ENCODE peak calls at places on chromosomes 7 and 10, in six cellular contexts. One of them, this sample, is unnamed.

GRCh38 chr7:36945612-36946400 is 221.5 kb upstream of the AOAH start:
- DNase-seq in hepatocyte: peak
- DNase-seq in activated naive CD8-positive, alpha-beta T cell treated with anti-CD3 and anti-CD28 coated beads for 36 hours: no peak
- DNase-seq in activated CD4-positive, alpha-beta T cell treated with anti-CD3 and anti-CD28 coated beads, Interleukin-2, amount 50 U/mL, for 1 hour: no peak
- DNase-seq in amniotic stem cell: no peak
- DNase-seq in AG08396: no peak
- DNase-seq in this sample: no peak

GRCh38 chr7:78066599-78066998 is 268.0 kb downstream of the PHTF2 start:
- DNase-seq in hepatocyte: no peak
- DNase-seq in activated naive CD8-positive, alpha-beta T cell treated with anti-CD3 and anti-CD28 coated beads for 36 hours: no peak
- DNase-seq in activated CD4-positive, alpha-beta T cell treated with anti-CD3 and anti-CD28 coated beads, Interleukin-2, amount 50 U/mL, for 1 hour: no peak
- DNase-seq in amniotic stem cell: no peak
- DNase-seq in AG08396: no peak
- DNase-seq in this sample: no peak

GRCh38 chr7:50690541-50691011 is 92.1 kb downstream of the GRB10 start:
- DNase-seq in hepatocyte: no peak
- DNase-seq in activated naive CD8-positive, alpha-beta T cell treated with anti-CD3 and anti-CD28 coated beads for 36 hours: no peak
- DNase-seq in activated CD4-positive, alpha-beta T cell treated with anti-CD3 and anti-CD28 coated beads, Interleukin-2, amount 50 U/mL, for 1 hour: no peak
- DNase-seq in amniotic stem cell: no peak
- DNase-seq in AG08396: no peak
- DNase-seq in this sample: no peak

GRCh38 chr7:38020134-38020533 is 99.7 kb downstream of the EPDR1 start:
- DNase-seq in hepatocyte: no peak
- DNase-seq in activated naive CD8-positive, alpha-beta T cell treated with anti-CD3 and anti-CD28 coated beads for 36 hours: no peak
- DNase-seq in activated CD4-positive, alpha-beta T cell treated with anti-CD3 and anti-CD28 coated beads, Interleukin-2, amount 50 U/mL, for 1 hour: no peak
- DNase-seq in amniotic stem cell: no peak
- DNase-seq in AG08396: peak
- DNase-seq in this sample: no peak

GRCh38 chr10:86004310-86004709 is 362.3 kb downstream of the GRID1 start:
- DNase-seq in hepatocyte: no peak
- DNase-seq in activated naive CD8-positive, alpha-beta T cell treated with anti-CD3 and anti-CD28 coated beads for 36 hours: no peak
- DNase-seq in activated CD4-positive, alpha-beta T cell treated with anti-CD3 and anti-CD28 coated beads, Interleukin-2, amount 50 U/mL, for 1 hour: no peak
- DNase-seq in amniotic stem cell: no peak
- DNase-seq in AG08396: no peak
- DNase-seq in this sample: no peak

GRCh38 chr10:104029528-104029875 is 56.2 kb downstream of the COL17A1 start:
- DNase-seq in hepatocyte: no peak
- DNase-seq in activated naive CD8-positive, alpha-beta T cell treated with anti-CD3 and anti-CD28 coated beads for 36 hours: no peak
- DNase-seq in activated CD4-positive, alpha-beta T cell treated with anti-CD3 and anti-CD28 coated beads, Interleukin-2, amount 50 U/mL, for 1 hour: no peak
- DNase-seq in amniotic stem cell: no peak
- DNase-seq in AG08396: no peak
- DNase-seq in this sample: no peak

GRCh38 chr7:121019018-121019417 is 30.5 kb downstream of the CPED1 start:
- DNase-seq in hepatocyte: no peak
- DNase-seq in activated naive CD8-positive, alpha-beta T cell treated with anti-CD3 and anti-CD28 coated beads for 36 hours: no peak
- DNase-seq in activated CD4-positive, alpha-beta T cell treated with anti-CD3 and anti-CD28 coated beads, Interleukin-2, amount 50 U/mL, for 1 hour: no peak
- DNase-seq in amniotic stem cell: no peak
- DNase-seq in AG08396: no peak
- DNase-seq in this sample: peak

GRCh38 chr10:48551796-48552591 is 52.9 kb downstream of the ARHGAP22 start:
- DNase-seq in hepatocyte: peak
- DNase-seq in activated naive CD8-positive, alpha-beta T cell treated with anti-CD3 and anti-CD28 coated beads for 36 hours: peak
- DNase-seq in activated CD4-positive, alpha-beta T cell treated with anti-CD3 and anti-CD28 coated beads, Interleukin-2, amount 50 U/mL, for 1 hour: no peak
- DNase-seq in amniotic stem cell: peak
- DNase-seq in AG08396: peak
- DNase-seq in this sample: peak

GRCh38 chr7:105178928-105179541 is 165.0 kb downstream of the KMT2E start:
- DNase-seq in hepatocyte: no peak
- DNase-seq in activated naive CD8-positive, alpha-beta T cell treated with anti-CD3 and anti-CD28 coated beads for 36 hours: no peak
- DNase-seq in activated CD4-positive, alpha-beta T cell treated with anti-CD3 and anti-CD28 coated beads, Interleukin-2, amount 50 U/mL, for 1 hour: no peak
- DNase-seq in amniotic stem cell: no peak
- DNase-seq in AG08396: no peak
- DNase-seq in this sample: no peak

GRCh38 chr7:128084896-128085608 is 53.8 kb upstream of the LRRC4 start:
- DNase-seq in hepatocyte: no peak
- DNase-seq in activated naive CD8-positive, alpha-beta T cell treated with anti-CD3 and anti-CD28 coated beads for 36 hours: no peak
- DNase-seq in activated CD4-positive, alpha-beta T cell treated with anti-CD3 and anti-CD28 coated beads, Interleukin-2, amount 50 U/mL, for 1 hour: no peak
- DNase-seq in amniotic stem cell: no peak
- DNase-seq in AG08396: peak
- DNase-seq in this sample: peak

GRCh38 chr10:11145498-11145855 is 127.8 kb downstream of the CELF2 start:
- DNase-seq in hepatocyte: peak
- DNase-seq in activated naive CD8-positive, alpha-beta T cell treated with anti-CD3 and anti-CD28 coated beads for 36 hours: peak
- DNase-seq in activated CD4-positive, alpha-beta T cell treated with anti-CD3 and anti-CD28 coated beads, Interleukin-2, amount 50 U/mL, for 1 hour: peak
- DNase-seq in amniotic stem cell: no peak
- DNase-seq in AG08396: no peak
- DNase-seq in this sample: no peak

GRCh38 chr7:108114117-108114841 is 15.9 kb downstream of the LAMB4 start:
- DNase-seq in hepatocyte: peak
- DNase-seq in activated naive CD8-positive, alpha-beta T cell treated with anti-CD3 and anti-CD28 coated beads for 36 hours: peak
- DNase-seq in activated CD4-positive, alpha-beta T cell treated with anti-CD3 and anti-CD28 coated beads, Interleukin-2, amount 50 U/mL, for 1 hour: no peak
- DNase-seq in amniotic stem cell: no peak
- DNase-seq in AG08396: no peak
- DNase-seq in this sample: no peak

GRCh38 chr10:129774082-129774735 is 189.9 kb downstream of the EBF3 start:
- DNase-seq in hepatocyte: no peak
- DNase-seq in activated naive CD8-positive, alpha-beta T cell treated with anti-CD3 and anti-CD28 coated beads for 36 hours: no peak
- DNase-seq in activated CD4-positive, alpha-beta T cell treated with anti-CD3 and anti-CD28 coated beads, Interleukin-2, amount 50 U/mL, for 1 hour: no peak
- DNase-seq in amniotic stem cell: no peak
- DNase-seq in AG08396: no peak
- DNase-seq in this sample: no peak

GRCh38 chr10:49300140-49300974 is 1.4 kb downstream of the C10orf71 start:
- DNase-seq in hepatocyte: peak
- DNase-seq in activated naive CD8-positive, alpha-beta T cell treated with anti-CD3 and anti-CD28 coated beads for 36 hours: no peak
- DNase-seq in activated CD4-positive, alpha-beta T cell treated with anti-CD3 and anti-CD28 coated beads, Interleukin-2, amount 50 U/mL, for 1 hour: no peak
- DNase-seq in amniotic stem cell: no peak
- DNase-seq in AG08396: no peak
- DNase-seq in this sample: no peak

GRCh38 chr10:102133373-102134195 is 744 bp downstream of the PPRC1 start:
- DNase-seq in hepatocyte: peak
- DNase-seq in activated naive CD8-positive, alpha-beta T cell treated with anti-CD3 and anti-CD28 coated beads for 36 hours: peak
- DNase-seq in activated CD4-positive, alpha-beta T cell treated with anti-CD3 and anti-CD28 coated beads, Interleukin-2, amount 50 U/mL, for 1 hour: peak
- DNase-seq in amniotic stem cell: no peak
- DNase-seq in AG08396: peak
- DNase-seq in this sample: peak

GRCh38 chr7:77335581-77335980 is 80.6 kb downstream of the GSAP start:
- DNase-seq in hepatocyte: no peak
- DNase-seq in activated naive CD8-positive, alpha-beta T cell treated with anti-CD3 and anti-CD28 coated beads for 36 hours: no peak
- DNase-seq in activated CD4-positive, alpha-beta T cell treated with anti-CD3 and anti-CD28 coated beads, Interleukin-2, amount 50 U/mL, for 1 hour: no peak
- DNase-seq in amniotic stem cell: no peak
- DNase-seq in AG08396: no peak
- DNase-seq in this sample: no peak

GRCh38 chr10:73889014-73889413 is 14.7 kb upstream of the CAMK2G start:
- DNase-seq in hepatocyte: peak
- DNase-seq in activated naive CD8-positive, alpha-beta T cell treated with anti-CD3 and anti-CD28 coated beads for 36 hours: peak
- DNase-seq in activated CD4-positive, alpha-beta T cell treated with anti-CD3 and anti-CD28 coated beads, Interleukin-2, amount 50 U/mL, for 1 hour: no peak
- DNase-seq in amniotic stem cell: no peak
- DNase-seq in AG08396: no peak
- DNase-seq in this sample: peak

GRCh38 chr7:128699196-128699712 is 27.2 kb downstream of the GARIN1A start:
- DNase-seq in hepatocyte: no peak
- DNase-seq in activated naive CD8-positive, alpha-beta T cell treated with anti-CD3 and anti-CD28 coated beads for 36 hours: no peak
- DNase-seq in activated CD4-positive, alpha-beta T cell treated with anti-CD3 and anti-CD28 coated beads, Interleukin-2, amount 50 U/mL, for 1 hour: no peak
- DNase-seq in amniotic stem cell: no peak
- DNase-seq in AG08396: no peak
- DNase-seq in this sample: no peak

GRCh38 chr10:132478341-132479023 is 59.1 kb upstream of the INPP5A start:
- DNase-seq in hepatocyte: no peak
- DNase-seq in activated naive CD8-positive, alpha-beta T cell treated with anti-CD3 and anti-CD28 coated beads for 36 hours: no peak
- DNase-seq in activated CD4-positive, alpha-beta T cell treated with anti-CD3 and anti-CD28 coated beads, Interleukin-2, amount 50 U/mL, for 1 hour: no peak
- DNase-seq in amniotic stem cell: no peak
- DNase-seq in AG08396: no peak
- DNase-seq in this sample: no peak

GRCh38 chr10:28743576-28743975 is 66.3 kb downstream of the BAMBI start:
- DNase-seq in hepatocyte: peak
- DNase-seq in activated naive CD8-positive, alpha-beta T cell treated with anti-CD3 and anti-CD28 coated beads for 36 hours: no peak
- DNase-seq in activated CD4-positive, alpha-beta T cell treated with anti-CD3 and anti-CD28 coated beads, Interleukin-2, amount 50 U/mL, for 1 hour: no peak
- DNase-seq in amniotic stem cell: no peak
- DNase-seq in AG08396: no peak
- DNase-seq in this sample: no peak

This sample was measured in EH.